ENCODE peak calls at places on chromosomes 4 and X, in six cellular contexts. B is tibial artery, L is ovary, K is H9, T is Calu3, J is brain microvascular endothelial cell. Q is an unnamed sample.

GRCh38 chr4:6923507-6923906 is 13.9 kb downstream of the TBC1D14 start:
- DNase-seq in L (no peak), B (no peak), K (no peak), J (no peak), T (no peak), Q (no peak)

GRCh38 chrX:16061296-16061695 is 62.1 kb upstream of the GRPR start:
- DNase-seq in T (no peak), J (no peak), K (no peak), B (no peak), L (no peak), Q (no peak)

GRCh38 chr4:147899512-147899911 is 167.6 kb downstream of the ARHGAP10 start:
- DNase-seq in K (no peak), L (no peak), B (no peak), T (no peak), J (no peak), Q (no peak)

GRCh38 chr4:8343967-8344331 is 74.4 kb downstream of the HTRA3 start:
- DNase-seq in K (no peak), L (no peak), J (no peak), T (no peak), B (no peak), Q (no peak)

GRCh38 chr4:36079666-36080065 is 164.6 kb downstream of the ARAP2 start:
- DNase-seq in B (no peak), L (no peak), K (no peak), J (no peak), T (no peak), Q (no peak)

GRCh38 chrX:115047181-115047580 is 29.8 kb upstream of the IL13RA2 start:
- DNase-seq in T (no peak), L (no peak), K (no peak), B (no peak), J (no peak), Q (no peak)

GRCh38 chrX:10611441-10612090 is 8.8 kb downstream of the MID1 start:
- DNase-seq in L (no peak), K (no peak), J (no peak), T (no peak), B (no peak), Q (no peak)

GRCh38 chr4:8523175-8523574 is 57.0 kb upstream of the GPR78 start:
- DNase-seq in L (no peak), B (no peak), K (no peak), J (no peak), T (no peak), Q (no peak)

GRCh38 chr4:181601118-181601517 is 642.1 kb upstream of the TENM3 start:
- DNase-seq in B (no peak), J (no peak), K (no peak), L (no peak), T (no peak), Q (no peak)

GRCh38 chrX:119495734-119496520 is 27.7 kb downstream of the SLC25A5 start:
- DNase-seq in B (no peak), T (no peak), J (no peak), L (no peak), K (no peak), Q (no peak)

GRCh38 chr4:86441175-86441960 is 81.5 kb upstream of the MAPK10 start:
- DNase-seq in K (no peak), L (no peak), T (no peak), J (no peak), B (no peak), Q (no peak)

GRCh38 chr4:130808492-130808891 is 1712.5 kb downstream of the C4orf33 start:
- DNase-seq in L (no peak), T (no peak), K (no peak), J (peak), B (no peak), Q (no peak)

GRCh38 chr4:160495356-160495755 is 1392.5 kb downstream of the RAPGEF2 start:
- DNase-seq in T (no peak), J (no peak), L (no peak), B (no peak), K (no peak), Q (no peak)

GRCh38 chr4:98046665-98047064 is 96.6 kb downstream of the STPG2 start:
- DNase-seq in T (no peak), L (no peak), B (no peak), J (no peak), K (peak), Q (no peak)

GRCh38 chr4:180951312-180951711 is 1291.9 kb upstream of the TENM3 start:
- DNase-seq in K (no peak), T (no peak), J (no peak), B (no peak), L (no peak), Q (no peak)

GRCh38 chrX:63275127-63275526 is 76.0 kb downstream of the SPIN4 start:
- DNase-seq in L (no peak), K (peak), B (no peak), J (peak), T (peak), Q (no peak)

GRCh38 chr4:108861339-108861738 is 98.5 kb upstream of the ETNPPL start:
- DNase-seq in B (no peak), K (peak), L (no peak), T (peak), J (no peak), Q (no peak)

DNA sequence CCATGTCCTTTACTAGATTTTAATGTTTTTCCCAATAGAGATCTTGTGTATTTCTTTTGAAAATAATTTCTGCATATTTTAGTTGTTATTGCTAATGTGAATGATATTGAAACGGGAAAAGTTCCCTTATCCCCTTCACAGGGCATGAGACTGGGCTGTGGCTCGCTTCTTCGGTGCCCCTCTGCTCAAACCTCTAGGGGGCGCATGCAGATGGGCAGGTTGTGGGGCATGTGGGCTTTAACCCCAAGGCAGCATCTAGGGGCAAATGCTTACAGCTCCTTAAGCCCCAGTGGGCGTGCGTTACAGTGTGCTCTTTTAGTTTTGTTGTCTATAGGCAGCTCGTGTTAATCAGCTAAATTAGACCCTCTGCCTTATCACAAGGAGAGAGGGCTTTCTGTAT is 194.7 kb downstream of the OPHN1 start:
- DNase-seq in J (no peak), T (peak), B (no peak), K (peak), L (no peak), Q (no peak)
- TF ChIP-seq CTCF in J (peak), T (peak), B (no peak), K (peak), L (no peak), Q (peak)

DNA sequence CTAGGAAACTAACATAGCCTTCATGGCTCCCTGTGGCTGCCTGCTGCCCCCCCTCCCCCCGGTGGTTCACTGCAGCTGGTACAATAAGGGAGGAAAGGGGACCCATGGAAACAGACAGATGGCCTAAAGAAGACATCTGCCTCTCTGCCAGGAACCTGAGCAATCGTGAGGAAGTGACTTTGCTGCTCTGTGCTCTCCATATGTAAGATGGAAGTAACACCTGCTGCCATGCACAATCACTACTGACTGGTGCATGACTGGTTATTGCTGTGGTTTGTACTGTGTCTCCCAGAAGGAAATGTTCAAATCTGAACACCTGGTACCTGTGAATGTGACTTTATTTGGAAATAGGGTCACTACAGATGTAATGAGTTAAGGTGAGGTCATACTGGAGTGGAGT is 43.6 kb downstream of the CD99L2 start:
- DNase-seq in K (no peak), B (no peak), L (no peak), T (no peak), J (no peak), Q (no peak)
- TF ChIP-seq CTCF in K (no peak), B (no peak), L (no peak), T (no peak), J (no peak), Q (no peak)

DNA sequence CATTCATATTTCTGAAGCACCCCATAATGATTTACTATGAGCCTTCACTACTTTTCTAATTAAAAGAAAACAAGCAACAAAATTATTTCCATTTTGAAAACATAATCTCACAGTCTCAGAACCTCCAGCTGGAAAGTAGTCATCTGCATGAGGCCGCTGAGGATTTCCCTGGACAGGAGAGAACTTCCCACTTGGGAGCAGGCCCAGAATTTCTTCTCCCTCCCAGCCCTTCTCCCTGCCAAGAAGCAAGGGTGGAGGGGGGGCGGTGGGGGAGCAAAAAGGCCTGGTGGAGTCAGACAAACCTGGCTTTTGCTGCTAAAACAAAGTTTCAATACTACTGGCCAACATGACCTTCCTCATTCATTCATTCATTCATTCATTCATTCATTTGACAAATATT is 167.3 kb downstream of the PJA1 start:
- DNase-seq in K (no peak), T (no peak), B (peak), L (peak), J (peak), Q (peak)
- TF ChIP-seq CTCF in K (no peak), T (no peak), B (no peak), L (no peak), J (no peak), Q (no peak)

GRCh38 chr4:116361782-116362181 is 723.6 kb downstream of the TRAM1L1 start:
- DNase-seq in K (no peak), B (no peak), J (no peak), L (no peak), T (no peak), Q (no peak)

GRCh38 chr4:116357758-116358157 is 727.6 kb downstream of the TRAM1L1 start:
- DNase-seq in L (no peak), T (peak), B (no peak), K (no peak), J (no peak), Q (no peak)

GRCh38 chr4:116362603-116363002 is 722.8 kb downstream of the TRAM1L1 start:
- DNase-seq in J (no peak), B (no peak), L (no peak), K (no peak), T (no peak), Q (no peak)

DNA sequence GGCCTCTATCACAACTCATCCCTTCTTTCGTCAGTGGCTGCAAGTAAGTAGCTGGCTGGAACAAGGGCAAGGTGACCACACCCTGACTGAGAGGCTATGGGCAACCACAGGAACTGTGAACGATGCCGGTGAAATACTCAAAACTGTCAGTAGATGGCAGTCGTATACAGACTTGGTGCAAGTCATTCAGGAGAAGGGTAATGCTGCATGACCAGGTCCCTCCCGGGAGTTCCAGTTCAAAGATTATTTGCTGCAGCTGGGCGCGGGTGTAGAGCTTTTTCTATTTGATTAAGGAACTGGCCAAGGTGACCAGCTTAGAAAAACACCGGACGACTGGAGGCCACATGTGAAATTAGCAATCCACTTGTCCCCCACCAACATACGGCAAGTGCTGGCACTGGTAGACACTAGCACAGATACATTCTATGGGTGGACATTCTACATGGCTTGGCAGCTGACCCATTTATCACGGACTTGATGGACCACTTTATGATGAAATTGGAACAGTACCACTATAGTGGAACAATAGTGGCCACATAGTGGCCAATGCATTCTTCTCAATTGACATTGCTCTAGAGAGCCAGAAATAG is 726.6 kb downstream of the TRAM1L1 start:
- DNase-seq in J (peak), T (peak), L (no peak), K (peak), B (peak), Q (peak)
- TF ChIP-seq CTCF in J (peak), T (peak), L (no peak), K (peak), B (peak), Q (peak)

GRCh38 chr4:243407-243806 is 61.9 kb downstream of the ZNF732 start:
- DNase-seq in K (no peak), T (no peak), B (no peak), J (no peak), L (no peak), Q (no peak)

GRCh38 chr4:242121-242848 is 63.0 kb downstream of the ZNF732 start:
- DNase-seq in J (peak), B (peak), T (peak), K (peak), L (peak), Q (no peak)

DNA sequence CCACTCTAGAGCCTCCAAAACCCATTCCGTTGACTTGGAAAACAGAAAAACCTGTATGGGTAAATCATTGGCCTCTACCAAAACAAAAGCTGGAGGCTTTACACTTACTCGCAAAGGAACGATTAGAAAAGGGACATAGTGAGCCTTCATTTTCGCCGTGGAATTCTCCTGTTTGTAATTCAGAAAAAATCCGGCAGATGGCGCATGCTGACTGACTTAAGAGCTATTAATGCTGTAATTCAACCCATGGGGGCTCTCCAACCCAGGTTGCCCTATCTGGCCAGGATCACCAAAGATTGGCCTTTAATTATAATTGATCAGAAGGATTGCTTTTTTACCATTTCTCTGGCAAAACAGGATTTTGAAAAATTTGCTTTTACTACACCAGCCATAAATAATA is 60.8 kb downstream of the ZNF732 start:
- DNase-seq in B (peak), L (no peak), T (peak), K (peak), J (peak), Q (no peak)
- TF ChIP-seq CTCF in B (peak), L (no peak), T (peak), K (peak), J (peak), Q (peak)